ENCODE peak calls at places on chromosomes 13 and 19, in nine cellular contexts. H, D, F, I, L, Q, K, O and V are unnamed samples.

GRCh38 chr13:93977986-93978385 is 501.5 kb downstream of the DCT start:
- DNase-seq in H (no peak), F (no peak), I (no peak), O (no peak), D (no peak), Q (no peak), L (no peak), K (no peak), V (no peak)

GRCh38 chr13:52784591-52785340 is 45.1 kb upstream of the CNMD start:
- DNase-seq in Q (no peak), D (no peak), L (no peak), H (no peak), O (no peak), K (peak), I (no peak), F (no peak), V (no peak)

GRCh38 chr13:48412100-48412556 is 785 bp downstream of the LPAR6 start:
- DNase-seq in K (no peak), F (no peak), D (no peak), I (no peak), L (no peak), H (no peak), O (peak), Q (peak), V (no peak)

GRCh38 chr13:24638096-24638495 is 42.1 kb upstream of the ATP12A start:
- DNase-seq in D (no peak), F (no peak), H (no peak), Q (no peak), I (no peak), L (no peak), K (no peak), O (no peak), V (no peak)

GRCh38 chr13:82614086-82614485 is 1268.2 kb downstream of the SLITRK1 start:
- DNase-seq in Q (no peak), F (no peak), O (peak), I (no peak), D (no peak), L (no peak), H (no peak), K (no peak), V (no peak)

GRCh38 chr13:34161829-34162544 is 344.0 kb downstream of the RFC3 start:
- DNase-seq in O (no peak), Q (peak), H (no peak), I (no peak), K (no peak), D (peak), L (peak), F (peak), V (no peak)

GRCh38 chr19:2775556-2776430 is 7.3 kb downstream of the SGTA start:
- DNase-seq in Q (peak), I (peak), D (no peak), O (peak), L (no peak), H (peak), K (peak), F (no peak), V (no peak)

GRCh38 chr19:11204943-11205349 is 7.6 kb upstream of the KANK2 start:
- DNase-seq in L (no peak), I (no peak), D (no peak), F (no peak), K (no peak), O (peak), H (no peak), Q (no peak), V (no peak)

GRCh38 chr19:2646866-2647535 is 55.5 kb downstream of the GNG7 start:
- DNase-seq in I (no peak), F (no peak), O (no peak), Q (no peak), L (no peak), K (no peak), H (no peak), D (no peak), V (no peak)